ENCODE peak calls at places on chromosomes 12 and 14, in six cellular contexts. S is HCT116, D is GM12891, Z is endothelial cell of umbilical vein, I is esophagus muscularis mucosa, L is sigmoid colon. K is an unnamed sample.
A peak's percentile ranks its signal among the peaks of the same experiment; 100 is the strongest.

GRCh38 chr14:68249534-68250517 is 430.2 kb downstream of the RAD51B start:
- DNase-seq in S (peak; percentile 74), D (no peak), Z (peak; percentile 70), I (no peak), L (no peak), K (no peak)

GRCh38 chr14:89000007-89000942 is 175.8 kb downstream of the TTC8 start:
- DNase-seq in S (peak; percentile 53), D (no peak), Z (peak; percentile 57), I (no peak), L (no peak), K (no peak)

GRCh38 chr14:25042362-25043299 is 7.3 kb downstream of the STXBP6 start:
- DNase-seq in S (no peak), D (no peak), Z (peak; percentile 8), I (no peak), L (no peak), K (no peak)

GRCh38 chr14:68718033-68718725 is 74.7 kb downstream of the ZFP36L1 start:
- DNase-seq in S (peak; percentile 36), D (no peak), Z (no peak), I (no peak), L (no peak), K (no peak)

GRCh38 chr12:3361156-3361555 is 129.8 kb upstream of the PRMT8 start:
- DNase-seq in S (no peak), D (no peak), Z (no peak), I (no peak), L (no peak), K (no peak)

GRCh38 chr12:117986705-117987469 is 18.1 kb upstream of the KSR2 start:
- DNase-seq in S (peak; percentile 97), D (no peak), Z (no peak), I (no peak), L (no peak), K (no peak)

GRCh38 chr12:61880186-61880585 is 380.0 kb upstream of the USP15 start:
- DNase-seq in S (no peak), D (no peak), Z (no peak), I (no peak), L (no peak), K (no peak)

GRCh38 chr12:12428961-12429657 is 72.2 kb downstream of the BORCS5 start:
- DNase-seq in S (no peak), D (no peak), Z (no peak), I (no peak), L (no peak), K (no peak)

GRCh38 chr12:108729612-108730336 is 1.5 kb downstream of the CORO1C start:
- DNase-seq in S (no peak), D (no peak), Z (peak; percentile 70), I (no peak), L (no peak), K (no peak)

GRCh38 chr14:80956922-80957321 is 1.5 kb downstream of the TSHR start:
- DNase-seq in S (no peak), D (no peak), Z (no peak), I (no peak), L (no peak), K (no peak)

GRCh38 chr12:131555866-131556265 is 155.0 kb upstream of the SFSWAP start:
- DNase-seq in S (no peak), D (no peak), Z (no peak), I (no peak), L (no peak), K (no peak)

GRCh38 chr12:18696971-18697602 is 40.7 kb downstream of the PLCZ1 start:
- DNase-seq in S (no peak), D (no peak), Z (no peak), I (no peak), L (no peak), K (no peak)

GRCh38 chr12:70576341-70577282 is 60.6 kb downstream of the PTPRB start:
- DNase-seq in S (peak; percentile 66), D (no peak), Z (peak; percentile 68), I (no peak), L (no peak), K (no peak)

GRCh38 chr12:7966558-7966957 is 30.6 kb upstream of the SLC2A3 start:
- DNase-seq in S (no peak), D (no peak), Z (no peak), I (no peak), L (no peak), K (no peak)

GRCh38 chr12:50103767-50104321 is at the start of gene GPD1:
- DNase-seq in S (peak; percentile 16), D (no peak), Z (no peak), I (no peak), L (peak; percentile 82), K (no peak)

GRCh38 chr14:92747701-92748258 is 647 bp downstream of the LGMN start:
- DNase-seq in S (no peak), D (no peak), Z (peak; percentile 61), I (no peak), L (no peak), K (no peak)

GRCh38 chr12:56071648-56072047 is 8.3 kb upstream of the ERBB3 start:
- DNase-seq in S (no peak), D (no peak), Z (no peak), I (no peak), L (peak; percentile 15), K (no peak)

GRCh38 chr14:94601961-94602391 is 10.2 kb upstream of the SERPINA3 start:
- DNase-seq in S (peak; percentile 27), D (no peak), Z (peak; percentile 51), I (no peak), L (peak; percentile 94), K (no peak)

DNA sequence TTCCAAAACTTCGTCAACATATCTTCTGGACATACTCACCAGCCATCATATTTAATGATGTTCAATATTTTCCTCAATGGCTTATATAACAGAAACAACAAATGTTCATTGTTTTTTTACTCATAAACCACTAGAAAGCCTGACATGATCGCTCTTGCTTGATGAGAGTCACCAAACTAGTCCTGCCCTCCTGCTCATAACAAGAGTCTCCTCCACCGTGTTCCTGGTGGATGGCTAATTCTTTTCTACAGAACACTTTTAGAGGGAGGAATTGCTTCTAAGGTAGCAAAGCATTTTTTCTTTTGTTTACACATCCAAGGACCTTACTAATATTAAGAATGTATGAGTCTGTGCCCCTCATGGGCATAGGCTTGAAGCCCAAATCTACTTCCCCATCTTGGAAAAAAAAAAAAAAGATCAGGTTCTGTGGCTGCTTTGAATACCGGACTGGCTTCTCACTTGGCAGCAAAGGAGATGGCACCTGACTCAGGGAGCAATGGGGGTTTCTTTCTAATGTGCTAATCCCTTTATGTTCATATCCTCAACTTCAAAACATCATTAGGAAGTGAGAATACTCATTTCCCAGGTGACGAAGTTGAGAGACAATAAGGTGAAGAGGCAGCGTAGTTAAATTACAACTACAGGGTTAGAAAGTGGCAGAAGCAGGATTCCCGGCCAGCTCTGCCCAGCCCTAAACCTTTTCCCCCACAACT is 188.8 kb downstream of the EPS8 start:
- DNase-seq in S (no peak), D (no peak), Z (no peak), I (no peak), L (no peak), K (no peak)
- TF ChIP-seq POLR2AphosphoS5 in S (no peak), D (no peak), Z (no peak), I (no peak), L (no peak), K (no peak)

GRCh38 chr12:122977153-122977552 is 2.1 kb downstream of the OGFOD2 start:
- DNase-seq in S (no peak), D (no peak), Z (no peak), I (no peak), L (no peak), K (no peak)

GRCh38 chr12:122976648-122976975 is 1.6 kb downstream of the OGFOD2 start:
- DNase-seq in S (no peak), D (no peak), Z (no peak), I (no peak), L (no peak), K (no peak)

GRCh38 chr12:122975790-122976647 is 975 bp downstream of the OGFOD2 start:
- DNase-seq in S (no peak), D (no peak), Z (peak; percentile 35), I (no peak), L (no peak), K (no peak)

GRCh38 chr12:122974892-122975789 is at the start of gene OGFOD2:
- DNase-seq in S (peak; percentile 81), D (peak; percentile 92), Z (peak; percentile 88), I (peak; percentile 98), L (peak; percentile 95), K (peak; percentile 92)

DNA sequence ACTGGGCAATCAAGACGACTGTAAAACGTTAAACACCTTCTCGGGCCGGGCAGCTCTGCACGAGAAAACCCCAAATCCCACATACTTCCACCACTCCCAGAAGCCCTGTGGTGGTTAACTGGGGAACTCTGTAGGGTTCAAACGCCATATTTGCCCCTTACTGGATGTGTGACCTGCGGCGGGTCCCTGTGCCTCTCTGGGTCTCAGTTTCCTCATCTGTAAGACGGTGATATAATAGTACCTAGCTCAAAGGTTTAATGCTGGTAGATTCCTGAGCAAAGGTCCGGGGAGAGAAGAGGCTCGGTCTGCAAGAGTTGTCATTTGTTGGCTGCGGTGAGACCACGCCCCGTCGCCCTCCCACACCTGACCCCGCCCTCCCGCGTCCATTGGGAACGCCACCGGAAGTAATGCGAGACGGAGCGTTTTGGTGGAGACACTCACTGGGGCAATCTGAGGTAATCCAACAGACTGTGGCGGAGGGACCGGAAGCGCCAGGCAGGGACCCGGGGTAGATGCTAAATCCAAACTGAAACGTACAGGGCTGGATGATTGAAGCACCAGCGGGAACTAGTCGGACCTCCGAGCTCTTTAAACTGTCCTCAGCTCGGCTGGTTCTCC is 661 bp upstream of the OGFOD2 start:
- DNase-seq in S (peak; percentile 97), D (peak; percentile 88), Z (peak; percentile 99), I (peak; percentile 100), L (peak; percentile 99), K (peak; percentile 86)
- TF ChIP-seq POLR2A in S (peak; percentile 79), D (no peak), Z (no peak), I (no peak), L (no peak), K (no peak)

DNA sequence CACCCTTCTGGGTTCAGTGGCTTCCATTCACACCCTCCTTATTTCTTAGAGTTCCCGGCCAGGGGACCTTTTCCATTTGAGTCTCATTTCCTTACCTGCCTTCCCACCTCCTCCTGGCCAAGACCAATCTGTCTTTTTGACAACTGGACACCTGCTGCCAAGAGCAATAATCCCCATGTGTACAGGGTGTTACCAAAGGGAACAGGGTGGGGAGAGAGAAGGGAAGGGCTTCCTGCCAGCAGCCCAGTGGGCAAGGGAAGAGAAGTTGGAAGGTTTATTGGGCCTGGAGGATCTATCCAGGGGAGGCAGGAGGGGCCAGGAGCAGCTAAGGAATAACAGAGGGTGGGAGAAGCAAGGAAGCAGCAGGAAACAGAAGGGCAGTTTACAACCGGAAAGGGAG is 346.2 kb downstream of the C12orf75 start:
- DNase-seq in S (no peak), D (no peak), Z (peak; percentile 46), I (no peak), L (no peak), K (no peak)
- TF ChIP-seq POLR2AphosphoS5 in S (no peak), D (no peak), Z (no peak), I (peak; percentile 51), L (peak; percentile 20), K (no peak)

GRCh38 chr14:67245104-67245503 is 3.9 kb downstream of the PALS1 start:
- DNase-seq in S (no peak), D (no peak), Z (no peak), I (no peak), L (no peak), K (no peak)

GRCh38 chr14:67239582-67239981 is 1.7 kb upstream of the PALS1 start:
- DNase-seq in S (no peak), D (no peak), Z (no peak), I (no peak), L (no peak), K (no peak)

GRCh38 chr14:67240168-67240932 is 885 bp upstream of the PALS1 start:
- DNase-seq in S (no peak), D (no peak), Z (no peak), I (peak; percentile 92), L (peak; percentile 87), K (no peak)

GRCh38 chr14:67240978-67241415 is 238 bp upstream of the PALS1 start:
- DNase-seq in S (peak; percentile 90), D (peak; percentile 86), Z (peak; percentile 99), I (peak; percentile 98), L (peak; percentile 98), K (peak; percentile 89)

GRCh38 chr14:67241416-67242362 is at the start of gene PALS1:
- DNase-seq in S (peak; percentile 53), D (peak; percentile 37), Z (peak; percentile 85), I (peak; percentile 92), L (peak; percentile 80), K (peak; percentile 34)
- TF ChIP-seq POLR2A in S (no peak), D (no peak), Z (no peak), I (no peak), L (no peak), K (no peak)

K was measured in GM12892.